ENCODE peak calls at places on chromosome 3, in four cellular contexts. L is H1, D is IMR-90, F is H9. N is an unnamed sample.

GRCh38 chr3:81713018-81713417 is 48.4 kb downstream of the GBE1 start:
- DNase-seq in F (no peak), D (no peak), L (no peak), N (no peak)

GRCh38 chr3:157232146-157232545 is 72.2 kb upstream of the CCNL1 start:
- DNase-seq in F (no peak), D (no peak), L (no peak), N (no peak)

GRCh38 chr3:17905996-17906395 is 163.6 kb upstream of the TBC1D5 start:
- DNase-seq in L (no peak), D (no peak), F (no peak), N (peak; percentile 25)

GRCh38 chr3:46845397-46845859 is 17.8 kb downstream of the MYL3 start:
- DNase-seq in D (peak; percentile 62), F (peak; percentile 64), L (no peak), N (peak; percentile 92)

GRCh38 chr3:154954750-154955149 is 125.4 kb upstream of the MME start:
- DNase-seq in L (no peak), F (no peak), D (peak; percentile 76), N (peak; percentile 75)

GRCh38 chr3:15942462-15942861 is 144.7 kb upstream of the ANKRD28 start:
- DNase-seq in L (no peak), F (no peak), D (no peak), N (no peak)

GRCh38 chr3:164620423-164620822 is 457.9 kb downstream of the SI start:
- DNase-seq in D (no peak), F (no peak), L (no peak), N (no peak)

GRCh38 chr3:32238027-32238815 is at the start of gene CMTM8:
- DNase-seq in D (no peak), L (no peak), F (peak; percentile 84), N (peak; percentile 79)

GRCh38 chr3:6861331-6861988 is 545 bp downstream of the GRM7 start:
- DNase-seq in D (no peak), F (peak; percentile 56), L (no peak), N (peak; percentile 57)

GRCh38 chr3:115436767-115437301 is 186.5 kb upstream of the GAP43 start:
- DNase-seq in D (peak; percentile 93), F (peak; percentile 35), L (peak; percentile 13), N (peak; percentile 91)

GRCh38 chr3:127655641-127656040 is 17.1 kb upstream of the ABTB1 start:
- DNase-seq in D (peak; percentile 56), L (no peak), F (no peak), N (peak; percentile 77)

GRCh38 chr3:18438586-18438985 is 13.4 kb upstream of the SATB1 start:
- DNase-seq in F (no peak), L (no peak), D (no peak), N (no peak)

GRCh38 chr3:72345237-72345878 is 502.9 kb downstream of the SHQ1 start:
- DNase-seq in F (no peak), D (no peak), L (no peak), N (peak; percentile 60)

GRCh38 chr3:157127268-157127667 is 32.7 kb downstream of the CCNL1 start:
- DNase-seq in L (no peak), D (peak; percentile 30), F (no peak), N (no peak)

GRCh38 chr3:64072111-64072510 is 48.8 kb upstream of the PSMD6 start:
- DNase-seq in D (no peak), F (no peak), L (no peak), N (no peak)

GRCh38 chr3:186220365-186220764 is 111.5 kb upstream of the ETV5 start:
- DNase-seq in L (no peak), D (no peak), F (no peak), N (peak; percentile 65)

GRCh38 chr3:39180546-39181346 is 11.6 kb downstream of the XIRP1 start:
- DNase-seq in F (peak; percentile 94), L (peak; percentile 62), D (peak; percentile 54), N (peak; percentile 96)

GRCh38 chr3:34533468-34533867 is 735.0 kb downstream of the PDCD6IP start:
- DNase-seq in L (no peak), D (no peak), F (no peak), N (no peak)

GRCh38 chr3:169218314-169218983 is 445.1 kb downstream of the MECOM start:
- DNase-seq in F (peak; percentile 49), D (peak; percentile 71), L (no peak), N (peak; percentile 86)

GRCh38 chr3:129622418-129622872 is 16.0 kb upstream of the PLXND1 start:
- DNase-seq in L (no peak), F (no peak), D (no peak), N (no peak)

GRCh38 chr3:158091526-158091925 is 14.7 kb downstream of the SHOX2 start:
- DNase-seq in L (no peak), D (peak; percentile 49), F (no peak), N (peak; percentile 60)

GRCh38 chr3:161274691-161275298 is 53.7 kb downstream of the NMD3 start:
- DNase-seq in L (peak; percentile 13), D (peak; percentile 63), F (peak; percentile 43), N (peak; percentile 83)

GRCh38 chr3:116140100-116140689 is 305.1 kb downstream of the LSAMP start:
- DNase-seq in D (peak; percentile 47), F (no peak), L (no peak), N (peak; percentile 11)

DNA sequence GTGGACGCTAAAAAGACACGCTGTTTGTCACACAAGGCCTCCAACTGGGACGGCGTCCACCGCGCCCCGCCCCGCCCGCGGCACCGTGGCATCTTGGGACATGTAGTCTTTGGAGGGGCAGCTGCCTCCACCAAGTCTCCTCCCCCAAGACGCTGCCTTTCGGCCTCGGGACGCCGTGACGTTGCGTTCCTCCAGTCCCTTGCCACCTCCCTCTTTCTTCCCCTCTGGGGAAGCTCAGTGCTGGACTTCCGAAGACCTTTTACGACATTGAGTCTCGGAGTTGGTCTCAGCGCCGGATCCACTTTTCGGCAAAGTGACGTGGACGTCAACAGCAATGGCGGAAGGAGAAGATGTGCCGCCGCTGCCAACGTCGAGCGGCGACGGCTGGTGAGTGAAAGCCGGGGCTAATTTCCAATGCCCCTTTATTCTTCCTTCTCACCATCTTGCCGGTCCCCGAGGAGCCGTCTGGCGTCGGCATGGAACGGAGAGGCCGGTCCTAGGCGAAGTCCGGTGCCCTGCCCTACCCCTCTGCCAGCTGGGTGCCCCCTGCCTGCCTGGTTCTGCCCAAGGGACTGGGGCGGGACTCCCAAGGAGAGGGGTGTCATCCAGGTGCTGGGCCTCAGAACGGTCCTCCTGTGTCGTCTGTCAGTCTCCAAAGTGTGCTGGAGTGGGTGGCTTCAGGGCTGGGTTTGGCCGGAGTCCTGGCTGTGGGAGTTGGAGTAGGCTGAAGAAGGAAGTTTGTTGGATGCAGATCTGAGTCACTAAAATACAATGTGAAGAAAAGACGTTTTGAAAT is at the start of gene TBC1D23:
- DNase-seq in D (peak; percentile 100), L (peak; percentile 98), F (peak; percentile 100), N (peak; percentile 100)
- H2BK120ac ChIP-seq in D (peak within 1 kb of the TSS; percentile 85), L (no peak within 1 kb of the TSS), F (no peak within 1 kb of the TSS), N (no peak within 1 kb of the TSS)

GRCh38 chr3:162525052-162525451 is 1028.4 kb downstream of the OTOL1 start:
- DNase-seq in L (no peak), F (no peak), D (peak; percentile 94), N (no peak)
- H4K5ac ChIP-seq in L (no peak overlapping the region), F (no peak overlapping the region), D (no peak overlapping the region), N (no peak overlapping the region)

DNA sequence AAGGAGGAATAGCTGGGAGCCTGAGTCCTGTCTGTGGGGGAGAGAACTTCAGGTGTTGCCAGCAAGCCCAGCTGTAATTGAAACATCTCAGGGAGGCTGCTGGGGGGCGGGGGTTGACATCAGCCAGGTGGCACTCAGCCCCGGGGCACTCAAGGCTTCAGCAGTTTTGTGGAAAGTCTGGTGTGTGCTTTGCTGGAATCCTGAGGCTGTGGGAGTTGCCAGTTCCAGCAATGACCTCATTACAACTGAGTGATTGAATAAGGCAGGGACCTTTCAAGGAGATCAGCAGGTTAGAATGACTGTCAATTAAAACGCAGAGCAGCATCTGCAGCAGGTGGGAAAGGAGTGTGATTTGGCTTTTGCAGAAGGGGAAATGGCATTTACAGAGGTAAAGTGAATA is 75.7 kb downstream of the FAM43A start:
- DNase-seq in F (no peak), L (no peak), D (no peak), N (peak; percentile 66)
- H3K27me3 ChIP-seq in F (no peaks in the 10 kb centered on the region), L (no peaks in the 10 kb centered on the region), D (peaks cover 47% of the 10 kb centered on the region), N (no peaks in the 10 kb centered on the region)

GRCh38 chr3:194974468-194975135 is 288.9 kb downstream of the FAM43A start:
- DNase-seq in F (no peak), L (no peak), D (no peak), N (no peak)

GRCh38 chr3:194971965-194972364 is 286.3 kb downstream of the FAM43A start:
- DNase-seq in D (no peak), F (no peak), L (no peak), N (no peak)

GRCh38 chr3:194971009-194971408 is 285.3 kb downstream of the FAM43A start:
- DNase-seq in L (no peak), D (no peak), F (no peak), N (no peak)

GRCh38 chr3:194976049-194976451 is 290.4 kb downstream of the FAM43A start:
- DNase-seq in D (no peak), F (no peak), L (no peak), N (no peak)

DNA sequence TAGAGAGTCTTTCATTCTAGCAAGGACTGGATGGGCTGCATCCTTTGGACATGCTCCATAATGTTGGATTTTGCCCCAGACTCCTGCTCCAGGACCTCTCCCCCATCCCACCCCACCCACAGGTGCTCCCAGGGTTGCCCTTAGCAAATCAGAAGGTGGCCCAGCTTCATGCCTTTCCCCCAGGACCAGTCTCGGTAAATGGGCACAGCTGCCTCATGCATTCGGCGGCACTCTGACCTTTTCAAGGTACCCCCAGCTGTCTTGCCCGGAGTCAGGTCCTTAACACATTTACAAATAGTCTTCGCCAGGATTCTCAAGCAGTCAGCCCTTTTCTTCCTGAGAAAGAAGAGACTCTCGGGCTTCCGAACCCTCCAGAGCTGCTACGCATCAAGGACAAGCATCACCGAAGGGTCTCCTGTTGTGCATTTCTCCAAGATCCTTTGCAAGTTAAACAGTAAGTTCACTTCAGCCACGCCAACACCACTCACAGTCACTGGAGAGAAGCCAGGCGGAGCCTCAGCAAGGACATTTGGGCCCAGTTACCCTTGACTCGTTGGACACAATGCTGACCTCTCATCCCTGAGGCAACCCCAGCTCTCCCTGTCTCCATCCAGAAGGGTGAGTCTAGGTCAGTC is 287.8 kb downstream of the FAM43A start:
- DNase-seq in L (no peak), F (no peak), D (no peak), N (no peak)
- H2BK120ac ChIP-seq in L (no peak overlapping the region), F (no peak overlapping the region), D (no peak overlapping the region), N (no peak overlapping the region)

GRCh38 chr3:108219336-108219735 is 2.9 kb downstream of the IFT57 start:
- DNase-seq in L (no peak), D (no peak), F (no peak), N (no peak)

GRCh38 chr3:108221911-108222812 is at the start of gene IFT57:
- DNase-seq in D (peak; percentile 98), F (peak; percentile 99), L (peak; percentile 88), N (peak; percentile 99)

GRCh38 chr3:108215876-108216275 is 6.3 kb downstream of the IFT57 start:
- DNase-seq in F (no peak), D (no peak), L (no peak), N (no peak)

GRCh38 chr3:108221403-108221802 is 821 bp downstream of the IFT57 start:
- DNase-seq in F (no peak), L (no peak), D (no peak), N (peak; percentile 8)

DNA sequence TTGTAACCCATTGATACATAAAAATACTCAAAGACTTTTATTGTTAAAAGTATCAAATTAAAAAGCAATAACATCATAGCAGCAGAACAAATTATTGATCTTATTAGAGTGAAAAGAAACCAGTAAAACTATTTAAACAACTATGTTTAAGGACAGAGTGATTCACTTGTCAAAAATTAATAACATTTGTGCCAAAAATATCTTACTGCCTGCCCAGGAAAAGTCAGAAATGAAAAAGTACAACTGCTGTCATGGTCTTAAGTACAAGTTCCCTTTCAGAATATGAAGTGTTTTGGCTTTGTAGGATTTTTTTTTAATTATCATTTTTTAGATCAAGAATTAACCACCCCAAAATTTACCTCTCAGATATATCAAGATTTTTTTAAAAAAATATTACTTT is 3.4 kb downstream of the IFT57 start:
- DNase-seq in L (no peak), F (no peak), D (peak; percentile 53), N (no peak)
- H4K5ac ChIP-seq in L (no peak overlapping the region), F (no peak overlapping the region), D (no peak overlapping the region), N (no peak overlapping the region)